ENCODE peak calls at places on chromosomes 2 and 18, in nine cellular contexts. U, M, I, A, O, J, W, F and N are unnamed samples.
A peak's percentile ranks its signal among the peaks of the same experiment; 100 is the strongest.

GRCh38 chr2:185385157-185385556 is 353.4 kb upstream of the FSIP2 start:
- DNase-seq in A (no peak), J (no peak), M (no peak), W (no peak), F (no peak), I (no peak), O (no peak), U (no peak), N (no peak)

GRCh38 chr2:45869165-45869501 is 217.7 kb downstream of the PRKCE start:
- DNase-seq in M (no peak), A (no peak), U (no peak), J (no peak), W (no peak), O (no peak), F (peak; percentile 49), I (no peak), N (no peak)

GRCh38 chr2:239014458-239014857 is 166.6 kb downstream of the TWIST2 start:
- DNase-seq in M (no peak), J (no peak), U (no peak), A (no peak), F (no peak), W (no peak), I (no peak), O (no peak), N (no peak)

GRCh38 chr2:153163055-153163454 is 315.5 kb downstream of the RPRM start:
- DNase-seq in M (peak; percentile 3), F (peak; percentile 14), J (no peak), W (peak; percentile 1), O (no peak), I (no peak), U (peak; percentile 55), A (no peak), N (no peak)

GRCh38 chr2:143209570-143210445 is 80.6 kb downstream of the ARHGAP15 start:
- DNase-seq in M (no peak), A (no peak), O (no peak), F (no peak), W (no peak), J (no peak), U (no peak), I (no peak), N (no peak)

GRCh38 chr18:43271593-43272432 is 5.5 kb downstream of the SYT4 start:
- DNase-seq in A (no peak), O (no peak), U (peak; percentile 47), W (peak; percentile 35), J (peak; percentile 23), I (no peak), F (peak; percentile 32), M (peak; percentile 8), N (no peak)

GRCh38 chr18:666177-666576 is 8.7 kb downstream of the TYMS start:
- DNase-seq in O (no peak), W (no peak), I (no peak), J (no peak), F (no peak), A (peak; percentile 44), U (no peak), M (no peak), N (no peak)

GRCh38 chr18:49761771-49762170 is 51.6 kb downstream of the ACAA2 start:
- DNase-seq in O (no peak), W (no peak), M (no peak), F (no peak), U (no peak), J (no peak), I (no peak), A (no peak), N (no peak)

GRCh38 chr2:144510206-144510991 is 9.5 kb downstream of the ZEB2 start:
- DNase-seq in M (no peak), J (no peak), W (no peak), O (no peak), A (no peak), U (peak; percentile 65), I (peak; percentile 16), F (peak; percentile 91), N (no peak)

GRCh38 chr2:188682864-188683263 is 291.3 kb upstream of the COL3A1 start:
- DNase-seq in A (no peak), M (no peak), W (no peak), I (no peak), U (no peak), F (no peak), O (no peak), J (no peak), N (no peak)

GRCh38 chr2:233436191-233436581 is 81.9 kb downstream of the DGKD start:
- DNase-seq in O (no peak), M (no peak), J (no peak), W (no peak), F (no peak), A (no peak), I (no peak), U (no peak), N (no peak)

GRCh38 chr2:179948058-179948457 is 59.0 kb downstream of the CWC22 start:
- DNase-seq in W (no peak), U (no peak), F (no peak), J (no peak), M (no peak), O (no peak), A (no peak), I (no peak), N (no peak)

GRCh38 chr2:20452551-20452950 is 5.7 kb downstream of the RHOB start:
- DNase-seq in F (no peak), I (no peak), U (peak; percentile 44), O (no peak), A (no peak), M (no peak), J (no peak), W (no peak), N (peak; percentile 48)